ENCODE peak calls at places on chromosomes 5 and 9, in ten cellular contexts. F, Y, X, D, C, N, R, Q, I and L are unnamed samples.

GRCh38 chr5:74648835-74649286 is 8.3 kb upstream of the ENC1 start:
- DNase-seq in F (no peak), Y (no peak), X (no peak), D (no peak), C (no peak), N (peak), R (no peak), Q (no peak), I (no peak), L (no peak)

GRCh38 chr9:111966324-111966723 is 69.7 kb downstream of the UGCG start:
- DNase-seq in F (no peak), Y (no peak), X (no peak), D (no peak), C (no peak), N (no peak), R (no peak), Q (no peak), I (no peak), L (no peak)

GRCh38 chr5:140108093-140109049 is 5.5 kb upstream of the PURA start:
- DNase-seq in F (no peak), Y (no peak), X (peak), D (peak), C (peak), N (peak), R (peak), Q (no peak), I (peak), L (no peak)

GRCh38 chr5:16945163-16945562 is 9.1 kb upstream of the MYO10 start:
- DNase-seq in F (no peak), Y (no peak), X (no peak), D (no peak), C (no peak), N (no peak), R (no peak), Q (no peak), I (no peak), L (no peak)

GRCh38 chr9:37761511-37761910 is 7.9 kb downstream of the TRMT10B start:
- DNase-seq in F (no peak), Y (no peak), X (no peak), D (no peak), C (no peak), N (no peak), R (no peak), Q (peak), I (no peak), L (no peak)

GRCh38 chr9:110320651-110321050 is 17.0 kb downstream of the TXNDC8 start:
- DNase-seq in F (no peak), Y (no peak), X (no peak), D (no peak), C (no peak), N (no peak), R (no peak), Q (no peak), I (no peak), L (no peak)

GRCh38 chr5:127233590-127233989 is 57.0 kb upstream of the MEGF10 start:
- DNase-seq in F (no peak), Y (no peak), X (no peak), D (no peak), C (no peak), N (no peak), R (no peak), Q (no peak), I (no peak), L (no peak)

GRCh38 chr5:127203818-127204217 is 86.8 kb upstream of the MEGF10 start:
- DNase-seq in F (no peak), Y (no peak), X (no peak), D (no peak), C (no peak), N (no peak), R (no peak), Q (no peak), I (no peak), L (no peak)

GRCh38 chr5:90898330-90899013 is 339.9 kb downstream of the ADGRV1 start:
- DNase-seq in F (no peak), Y (no peak), X (no peak), D (no peak), C (no peak), N (no peak), R (no peak), Q (no peak), I (no peak), L (no peak)

GRCh38 chr5:128681764-128682664 is 144.0 kb upstream of the FBN2 start:
- DNase-seq in F (no peak), Y (no peak), X (no peak), D (no peak), C (no peak), N (no peak), R (no peak), Q (no peak), I (no peak), L (no peak)

GRCh38 chr5:180644129-180644824 is 5.1 kb downstream of the FLT4 start:
- DNase-seq in F (no peak), Y (no peak), X (no peak), D (no peak), C (no peak), N (no peak), R (no peak), Q (no peak), I (no peak), L (no peak)

GRCh38 chr5:14266686-14267085 is 123.5 kb downstream of the TRIO start:
- DNase-seq in F (no peak), Y (no peak), X (no peak), D (no peak), C (no peak), N (no peak), R (no peak), Q (no peak), I (no peak), L (no peak)

GRCh38 chr9:110112792-110113191 is 95.2 kb downstream of the C9orf152 start:
- DNase-seq in F (no peak), Y (no peak), X (no peak), D (no peak), C (no peak), N (no peak), R (no peak), Q (no peak), I (no peak), L (no peak)

GRCh38 chr5:78534148-78535009 is 114.2 kb downstream of the LHFPL2 start:
- DNase-seq in F (no peak), Y (no peak), X (no peak), D (peak), C (peak), N (no peak), R (no peak), Q (no peak), I (no peak), L (no peak)

GRCh38 chr9:89558500-89558899 is 46.3 kb upstream of the GADD45G start:
- DNase-seq in F (no peak), Y (no peak), X (no peak), D (no peak), C (no peak), N (no peak), R (no peak), Q (no peak), I (no peak), L (no peak)

GRCh38 chr5:111848374-111848914 is 91.5 kb upstream of the NREP start:
- DNase-seq in F (no peak), Y (no peak), X (no peak), D (no peak), C (no peak), N (no peak), R (no peak), Q (no peak), I (no peak), L (no peak)

GRCh38 chr5:39214912-39215709 is 4.3 kb downstream of the FYB1 start:
- DNase-seq in F (peak), Y (no peak), X (no peak), D (no peak), C (no peak), N (no peak), R (no peak), Q (no peak), I (no peak), L (no peak)